ENCODE peak calls at places on chromosomes 3 and 15, in eight cellular contexts. I, Q, B, U, T, V, L and Z are unnamed samples. For H3K4me1, the result is how much of the 10 kb centered on the place peaks cover.

GRCh38 chr3:11465744-11466611 is 177.7 kb downstream of the VGLL4 start:
- DNase-seq in I (peak), Q (peak), B (no peak), U (no peak), T (no peak), V (peak), L (no peak), Z (no peak)

GRCh38 chr15:69593981-69594966 is 141.7 kb downstream of the RPLP1 start:
- DNase-seq in I (peak), Q (peak), B (no peak), U (peak), T (no peak), V (no peak), L (no peak), Z (no peak)

GRCh38 chr3:188581791-188582190 is 427.8 kb downstream of the LPP start:
- DNase-seq in I (no peak), Q (no peak), B (no peak), U (no peak), T (no peak), V (no peak), L (no peak), Z (no peak)

GRCh38 chr3:125154800-125155269 is 57.7 kb downstream of the SLC12A8 start:
- DNase-seq in I (peak), Q (no peak), B (no peak), U (no peak), T (no peak), V (no peak), L (no peak), Z (no peak)

GRCh38 chr3:132538072-132538471 is 59.0 kb upstream of the ACKR4 start:
- DNase-seq in I (no peak), Q (no peak), B (no peak), U (no peak), T (no peak), V (no peak), L (no peak), Z (no peak)

GRCh38 chr15:60101416-60101815 is 97.3 kb downstream of the FOXB1 start:
- DNase-seq in I (no peak), Q (no peak), B (no peak), U (no peak), T (no peak), V (no peak), L (no peak), Z (no peak)

GRCh38 chr15:23853291-23853690 is 166.2 kb upstream of the NDN start:
- DNase-seq in I (no peak), Q (peak), B (no peak), U (no peak), T (no peak), V (no peak), L (no peak), Z (no peak)

GRCh38 chr15:67821784-67822451 is 3.4 kb upstream of the SKOR1 start:
- DNase-seq in I (no peak), Q (no peak), B (no peak), U (no peak), T (no peak), V (peak), L (no peak), Z (peak)

GRCh38 chr3:186570941-186571643 is 572 bp downstream of the DNAJB11 start:
- DNase-seq in I (no peak), Q (peak), B (peak), U (no peak), T (no peak), V (no peak), L (no peak), Z (no peak)

GRCh38 chr15:67783303-67783702 is 42.0 kb upstream of the SKOR1 start:
- DNase-seq in I (no peak), Q (no peak), B (no peak), U (no peak), T (no peak), V (no peak), L (no peak), Z (no peak)

GRCh38 chr3:14424711-14425573 is 22.5 kb downstream of the SLC6A6 start:
- DNase-seq in I (no peak), Q (no peak), B (no peak), U (no peak), T (no peak), V (no peak), L (no peak), Z (no peak)
- H3K4me1 ChIP-seq in I (under half), Q (under half), B (under half), U (under half), T (under half), V (under half), L (under half), Z (under half)

GRCh38 chr3:102163039-102163817 is 271.6 kb upstream of the ZPLD1 start:
- DNase-seq in I (no peak), Q (peak), B (peak), U (no peak), T (no peak), V (peak), L (no peak), Z (no peak)

GRCh38 chr3:102162251-102162650 is 272.6 kb upstream of the ZPLD1 start:
- DNase-seq in I (no peak), Q (no peak), B (no peak), U (no peak), T (no peak), V (no peak), L (no peak), Z (no peak)

GRCh38 chr3:102165367-102165766 is 269.4 kb upstream of the ZPLD1 start:
- DNase-seq in I (no peak), Q (peak), B (no peak), U (no peak), T (no peak), V (no peak), L (no peak), Z (no peak)

GRCh38 chr3:102161362-102162006 is 273.3 kb upstream of the ZPLD1 start:
- DNase-seq in I (no peak), Q (peak), B (no peak), U (no peak), T (no peak), V (no peak), L (no peak), Z (no peak)

DNA sequence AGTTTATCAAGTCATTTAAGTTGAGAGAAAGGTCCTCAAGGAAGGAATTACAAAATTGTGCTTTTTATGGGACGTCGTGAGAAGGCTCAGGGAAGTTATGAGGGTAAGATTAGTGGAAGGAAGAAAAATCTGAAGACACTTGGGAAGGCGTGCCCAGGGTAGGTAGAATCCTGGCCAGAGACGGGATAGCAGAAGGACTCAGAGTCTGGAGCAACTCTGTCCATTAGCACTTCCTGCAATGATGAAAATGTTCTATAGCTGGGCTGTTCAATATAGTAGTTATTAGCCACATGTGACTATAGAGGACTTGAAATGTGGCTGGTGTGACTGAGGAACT is 271.0 kb upstream of the ZPLD1 start:
- DNase-seq in I (no peak), Q (no peak), B (no peak), U (no peak), T (no peak), V (no peak), L (no peak), Z (no peak)
- H3K27ac ChIP-seq in I (no peak), Q (no peak), B (peak), U (no peak), T (no peak), V (peak), L (no peak), Z (no peak)

DNA sequence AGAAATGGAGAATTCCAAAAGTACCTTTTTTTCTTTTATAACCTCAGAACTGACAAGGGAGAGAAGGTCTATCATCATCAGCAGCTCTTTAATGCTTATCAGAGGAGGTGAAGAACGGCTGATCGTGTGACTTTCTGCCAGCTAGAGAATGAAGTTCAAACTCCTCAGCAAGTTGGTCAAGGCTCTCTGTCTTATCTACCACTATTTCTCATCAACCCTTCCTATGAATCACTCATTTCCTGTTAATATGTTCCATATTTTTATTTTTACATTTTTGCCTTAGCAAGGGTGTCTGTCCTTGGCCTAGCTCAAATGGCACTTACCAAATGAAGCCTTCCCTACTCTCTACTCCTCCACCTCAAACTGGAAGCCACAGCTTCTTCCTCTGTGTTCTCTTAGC is 73.1 kb upstream of the TSPAN3 start:
- DNase-seq in I (no peak), Q (peak), B (peak), U (no peak), T (no peak), V (no peak), L (no peak), Z (no peak)
- H3K9ac ChIP-seq in I (no peak), Q (peak), B (no peak), U (no peak), T (no peak), V (peak), L (no peak), Z (no peak)

GRCh38 chr15:29919380-29919881 is 97.2 kb upstream of the TJP1 start:
- DNase-seq in I (no peak), Q (no peak), B (no peak), U (no peak), T (no peak), V (no peak), L (no peak), Z (no peak)
- H3K4me1 ChIP-seq in I (under half), Q (under half), B (under half), U (under half), T (under half), V (under half), L (under half), Z (under half)

DNA sequence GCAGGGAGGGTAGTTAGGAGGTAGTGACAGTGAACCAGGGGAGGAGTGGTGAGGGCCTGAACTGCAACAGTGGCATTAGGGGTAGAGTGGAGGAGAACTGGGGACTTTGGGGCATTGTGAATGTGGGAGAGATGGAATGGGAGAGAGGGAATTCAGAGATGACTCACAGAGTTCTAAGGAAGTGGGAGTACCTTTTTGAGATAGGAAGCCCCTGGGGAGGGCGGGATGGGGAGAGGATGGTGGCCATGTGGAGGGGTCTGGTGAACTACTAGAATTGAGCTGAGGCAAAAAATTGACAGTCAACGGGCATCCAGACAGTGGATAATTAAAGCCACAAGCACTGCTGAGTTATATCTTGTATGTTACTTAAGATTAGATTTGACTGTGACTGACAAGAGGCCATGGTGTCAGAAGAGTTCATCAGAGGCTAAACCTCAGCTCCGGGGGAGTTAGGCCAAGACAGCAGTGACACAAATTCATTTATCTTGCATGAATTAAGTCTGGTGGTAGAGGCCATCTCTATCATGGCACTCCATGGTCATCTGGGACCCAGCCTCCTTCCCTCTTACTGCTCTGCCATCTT is 34.0 kb downstream of the PLEKHO2 start:
- DNase-seq in I (no peak), Q (no peak), B (no peak), U (no peak), T (no peak), V (no peak), L (no peak), Z (no peak)
- H3K27ac ChIP-seq in I (no peak), Q (no peak), B (no peak), U (no peak), T (no peak), V (no peak), L (no peak), Z (no peak)